ENCODE peak calls at places on chromosomes 5 and 9, in six cellular contexts. One of them, this sample, is unnamed. For H3K27me3, the result is how much of the 10 kb centered on the place peaks cover.

GRCh38 chr5:179822059-179822432 is 1.3 kb downstream of the SQSTM1 start:
- DNase-seq in IMR-90: no peak
- DNase-seq in HCT116: no peak
- DNase-seq in fibroblast of lung: no peak
- DNase-seq in GM23338: no peak
- DNase-seq in Karpas-422: no peak
- DNase-seq in this sample: no peak

GRCh38 chr5:52840286-52841050 is 52.8 kb downstream of the ITGA1 start:
- DNase-seq in IMR-90: peak
- DNase-seq in HCT116: no peak
- DNase-seq in fibroblast of lung: peak
- DNase-seq in Karpas-422: no peak
- DNase-seq in GM23338: no peak
- DNase-seq in this sample: peak

GRCh38 chr5:25646421-25647341 is 1001.9 kb upstream of the CDH10 start:
- DNase-seq in IMR-90: no peak
- DNase-seq in GM23338: no peak
- DNase-seq in HCT116: no peak
- DNase-seq in Karpas-422: no peak
- DNase-seq in fibroblast of lung: no peak
- DNase-seq in this sample: no peak

GRCh38 chr5:65068410-65068809 is 299.7 kb downstream of the CWC27 start:
- DNase-seq in IMR-90: no peak
- DNase-seq in GM23338: no peak
- DNase-seq in fibroblast of lung: no peak
- DNase-seq in Karpas-422: no peak
- DNase-seq in HCT116: no peak
- DNase-seq in this sample: no peak

GRCh38 chr9:89375181-89375760 is 57.0 kb downstream of the SECISBP2 start:
- DNase-seq in GM23338: no peak
- DNase-seq in IMR-90: no peak
- DNase-seq in HCT116: no peak
- DNase-seq in fibroblast of lung: no peak
- DNase-seq in Karpas-422: peak
- DNase-seq in this sample: no peak

GRCh38 chr9:91037511-91038482 is 236.2 kb downstream of the SYK start:
- DNase-seq in Karpas-422: no peak
- DNase-seq in fibroblast of lung: peak
- DNase-seq in GM23338: no peak
- DNase-seq in HCT116: peak
- DNase-seq in IMR-90: peak
- DNase-seq in this sample: peak

GRCh38 chr9:114304416-114305188 is 18.3 kb upstream of the ORM1 start:
- DNase-seq in fibroblast of lung: no peak
- DNase-seq in GM23338: no peak
- DNase-seq in Karpas-422: no peak
- DNase-seq in IMR-90: no peak
- DNase-seq in HCT116: no peak
- DNase-seq in this sample: no peak

GRCh38 chr5:127884416-127884815 is 181.2 kb downstream of the CCDC192 start:
- DNase-seq in GM23338: no peak
- DNase-seq in IMR-90: no peak
- DNase-seq in HCT116: no peak
- DNase-seq in fibroblast of lung: no peak
- DNase-seq in Karpas-422: no peak
- DNase-seq in this sample: no peak

GRCh38 chr5:76638466-76638865 is 15.3 kb upstream of the F2RL2 start:
- DNase-seq in fibroblast of lung: peak
- DNase-seq in GM23338: peak
- DNase-seq in Karpas-422: no peak
- DNase-seq in IMR-90: no peak
- DNase-seq in HCT116: no peak
- DNase-seq in this sample: no peak

GRCh38 chr9:76302947-76303550 is 91.2 kb downstream of the RFK start:
- DNase-seq in GM23338: peak
- DNase-seq in IMR-90: peak
- DNase-seq in HCT116: peak
- DNase-seq in fibroblast of lung: peak
- DNase-seq in Karpas-422: peak
- DNase-seq in this sample: peak

GRCh38 chr5:88675758-88676636 is 207.0 kb downstream of the MEF2C start:
- DNase-seq in GM23338: peak
- DNase-seq in fibroblast of lung: peak
- DNase-seq in IMR-90: peak
- DNase-seq in Karpas-422: peak
- DNase-seq in HCT116: peak
- DNase-seq in this sample: peak

DNA sequence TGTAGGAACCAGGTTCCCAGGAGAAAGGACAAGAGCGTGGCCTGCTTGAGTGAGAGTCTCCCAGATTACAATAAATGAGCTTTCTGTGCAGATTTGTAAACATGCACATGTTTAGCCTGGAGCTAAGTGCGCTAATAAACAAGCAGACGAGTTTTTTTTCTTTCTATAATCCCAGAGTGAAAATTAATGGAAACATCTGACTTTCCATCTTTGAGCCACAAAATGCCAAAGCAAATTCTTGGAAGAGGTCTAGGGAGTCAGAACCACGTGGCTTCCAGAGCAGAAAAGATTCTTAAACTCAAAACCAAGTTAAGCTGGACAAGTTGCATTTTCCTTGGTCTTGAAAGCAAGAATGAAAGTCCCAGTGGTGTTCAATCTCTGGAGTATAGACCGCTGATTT is 71.5 kb downstream of the MYO10 start:
- DNase-seq in HCT116: no peak
- DNase-seq in Karpas-422: no peak
- DNase-seq in fibroblast of lung: peak
- DNase-seq in GM23338: no peak
- DNase-seq in IMR-90: no peak
- DNase-seq in this sample: peak
- H3K27me3 ChIP-seq in HCT116: under half
- H3K27me3 ChIP-seq in Karpas-422: under half
- H3K27me3 ChIP-seq in fibroblast of lung: under half
- H3K27me3 ChIP-seq in GM23338: under half
- H3K27me3 ChIP-seq in IMR-90: under half
- H3K27me3 ChIP-seq in this sample: under half

DNA sequence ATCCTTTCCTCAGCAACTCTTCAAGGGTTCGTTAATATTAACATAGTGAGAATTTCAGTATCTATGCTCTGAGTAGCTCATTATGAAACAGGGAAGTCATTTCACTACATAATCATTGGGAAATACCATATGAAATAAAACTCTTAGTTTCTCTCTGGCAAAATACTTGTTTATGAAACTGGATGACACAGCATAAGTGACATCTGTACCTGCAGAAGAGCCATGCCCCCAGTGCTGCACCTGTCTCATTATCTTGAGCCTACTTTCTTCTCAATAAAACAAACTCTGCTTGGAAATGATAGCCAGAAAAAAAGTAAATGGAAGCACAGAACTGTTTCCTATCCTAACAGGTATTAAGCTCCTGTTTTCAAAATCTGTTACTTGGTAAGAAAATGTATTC is 33.8 kb upstream of the OTULIN start:
- DNase-seq in Karpas-422: no peak
- DNase-seq in fibroblast of lung: no peak
- DNase-seq in HCT116: no peak
- DNase-seq in IMR-90: no peak
- DNase-seq in GM23338: no peak
- DNase-seq in this sample: no peak
- H2AFZ ChIP-seq in Karpas-422: no peak
- H2AFZ ChIP-seq in fibroblast of lung: no peak
- H2AFZ ChIP-seq in HCT116: no peak
- H2AFZ ChIP-seq in IMR-90: no peak
- H2AFZ ChIP-seq in GM23338: no peak
- H2AFZ ChIP-seq in this sample: no peak

GRCh38 chr9:93030642-93031628 is 27.6 kb upstream of the SUSD3 start:
- DNase-seq in Karpas-422: no peak
- DNase-seq in HCT116: no peak
- DNase-seq in IMR-90: no peak
- DNase-seq in fibroblast of lung: no peak
- DNase-seq in GM23338: no peak
- DNase-seq in this sample: peak
- H3K27me3 ChIP-seq in Karpas-422: under half
- H3K27me3 ChIP-seq in HCT116: under half
- H3K27me3 ChIP-seq in IMR-90: under half
- H3K27me3 ChIP-seq in fibroblast of lung: under half
- H3K27me3 ChIP-seq in GM23338: under half
- H3K27me3 ChIP-seq in this sample: under half

GRCh38 chr9:33445941-33446506 is 1.4 kb downstream of the AQP3 start:
- DNase-seq in GM23338: no peak
- DNase-seq in Karpas-422: no peak
- DNase-seq in IMR-90: no peak
- DNase-seq in HCT116: no peak
- DNase-seq in fibroblast of lung: no peak
- DNase-seq in this sample: no peak

GRCh38 chr9:33447404-33448158 is at the start of gene AQP3:
- DNase-seq in fibroblast of lung: peak
- DNase-seq in Karpas-422: peak
- DNase-seq in IMR-90: no peak
- DNase-seq in GM23338: peak
- DNase-seq in HCT116: no peak
- DNase-seq in this sample: peak

GRCh38 chr9:33443504-33444154 is 3.8 kb downstream of the AQP3 start:
- DNase-seq in HCT116: no peak
- DNase-seq in GM23338: peak
- DNase-seq in IMR-90: no peak
- DNase-seq in Karpas-422: no peak
- DNase-seq in fibroblast of lung: no peak
- DNase-seq in this sample: no peak

GRCh38 chr9:33446507-33447403 is 638 bp downstream of the AQP3 start:
- DNase-seq in IMR-90: peak
- DNase-seq in GM23338: no peak
- DNase-seq in fibroblast of lung: peak
- DNase-seq in Karpas-422: no peak
- DNase-seq in HCT116: no peak
- DNase-seq in this sample: peak

GRCh38 chr9:33445389-33445881 is 2.0 kb downstream of the AQP3 start:
- DNase-seq in Karpas-422: no peak
- DNase-seq in IMR-90: no peak
- DNase-seq in HCT116: no peak
- DNase-seq in GM23338: no peak
- DNase-seq in fibroblast of lung: no peak
- DNase-seq in this sample: no peak
- H2AFZ ChIP-seq in Karpas-422: no peak
- H2AFZ ChIP-seq in IMR-90: no peak
- H2AFZ ChIP-seq in HCT116: no peak
- H2AFZ ChIP-seq in GM23338: no peak
- H2AFZ ChIP-seq in fibroblast of lung: no peak
- H2AFZ ChIP-seq in this sample: no peak

This sample was measured in GM23248.